ENCODE peak calls at places on chromosomes 6 and 20, in eight cellular contexts. M is psoas muscle; L is Calu3; D is kidney tubule cell; I is Daoy; V is activated T-cell treated with anti-CD3 and anti-CD28 coated beads, Interleukin-2, amount 50 U/mL, for 1 hour; W is activated CD4-positive, alpha-beta T cell treated with anti-CD3 and anti-CD28 coated beads, Interleukin-2, amount 10 ng/mL, durations not matched to agents 7 days and 5 days; T is lower leg skin. Q is an unnamed sample.

GRCh38 chr6:45661667-45662066 is 283.9 kb upstream of the SUPT3H start:
- DNase-seq in W (no peak), I (peak; percentile 95), T (no peak), M (no peak), L (no peak), V (no peak), D (peak; percentile 94), Q (no peak)

GRCh38 chr6:36912583-36912982 is 26.8 kb downstream of the C6orf89 start:
- DNase-seq in T (no peak), L (no peak), M (no peak), V (peak; percentile 60), W (peak; percentile 84), D (peak; percentile 74), I (peak; percentile 84), Q (peak; percentile 99)

GRCh38 chr20:61980647-61981583 is 84.8 kb downstream of the TAF4 start:
- DNase-seq in I (peak; percentile 51), V (no peak), L (peak; percentile 65), T (no peak), M (peak; percentile 50), D (peak; percentile 23), W (no peak), Q (no peak)

GRCh38 chr6:92114797-92115196 is 1304.6 kb downstream of the EPHA7 start:
- DNase-seq in I (no peak), V (no peak), T (no peak), L (no peak), M (no peak), W (no peak), D (no peak), Q (no peak)

GRCh38 chr6:161152527-161152862 is 121.4 kb downstream of the AGPAT4 start:
- DNase-seq in W (no peak), I (no peak), V (no peak), L (no peak), M (no peak), D (no peak), T (no peak), Q (no peak)

GRCh38 chr6:138044458-138044857 is 62.8 kb downstream of the PERP start:
- DNase-seq in L (no peak), I (peak; percentile 9), M (no peak), W (no peak), D (peak; percentile 72), T (no peak), V (no peak), Q (no peak)

GRCh38 chr6:13629459-13630116 is 14.5 kb downstream of the NOL7 start:
- DNase-seq in I (no peak), D (no peak), T (no peak), V (no peak), L (no peak), W (no peak), M (no peak), Q (no peak)

GRCh38 chr6:124970243-124970642 is 8.0 kb downstream of the RNF217 start:
- DNase-seq in D (no peak), V (no peak), W (no peak), L (no peak), M (no peak), T (no peak), I (no peak), Q (no peak)

GRCh38 chr6:125781307-125781868 is 9.4 kb upstream of the NCOA7 start:
- DNase-seq in D (no peak), V (peak; percentile 43), W (peak; percentile 74), M (no peak), I (peak; percentile 65), L (no peak), T (peak; percentile 43), Q (peak; percentile 77)

GRCh38 chr20:59008715-59009336 is 1.8 kb upstream of the CTSZ start:
- DNase-seq in M (no peak), L (no peak), D (no peak), W (no peak), T (no peak), I (no peak), V (no peak), Q (no peak)

GRCh38 chr20:61847986-61848385 is 217.7 kb downstream of the TAF4 start:
- DNase-seq in I (no peak), V (no peak), M (no peak), D (no peak), L (no peak), T (no peak), W (no peak), Q (no peak)

GRCh38 chr6:51414361-51414760 is 595.7 kb downstream of the TFAP2B start:
- DNase-seq in W (no peak), M (no peak), L (no peak), T (no peak), V (no peak), D (no peak), I (no peak), Q (no peak)

GRCh38 chr20:1324598-1325172 is 4.3 kb downstream of the SDCBP2 start:
- DNase-seq in I (peak; percentile 66), M (no peak), L (no peak), V (peak; percentile 57), W (no peak), T (no peak), D (no peak), Q (no peak)

GRCh38 chr6:36851149-36851614 is 11.9 kb upstream of the CPNE5 start:
- DNase-seq in W (peak; percentile 70), I (peak; percentile 58), D (peak; percentile 78), M (no peak), L (peak; percentile 49), T (peak; percentile 60), V (no peak), Q (peak; percentile 59)

GRCh38 chr6:99611148-99611547 is 4.5 kb downstream of the PRDM13 start:
- DNase-seq in I (peak; percentile 39), V (no peak), M (no peak), W (no peak), T (no peak), D (no peak), L (no peak), Q (peak; percentile 68)

GRCh38 chr20:37160683-37161082 is 18.4 kb upstream of the RPN2 start:
- DNase-seq in M (no peak), W (no peak), I (no peak), T (no peak), L (no peak), D (no peak), V (no peak), Q (no peak)